ENCODE peak calls at places on chromosome 1, in nine cellular contexts. R is stimulated activated CD8-positive, alpha-beta memory T cell treated with anti-CD3 and anti-CD28 coated beads, Interleukin-4, amount 100 ng/mL, for 24 hours; N is AG08396; T is HAP-1; L is activated CD8-positive, alpha-beta memory T cell treated with anti-CD3 and anti-CD28 coated beads, Interleukin-2, amount 50 U/mL, for 4 hours; D is CD8-positive, alpha-beta memory T cell; K is sigmoid colon; Q is trophoblast cell; C is glomerular endothelial cell. E is an unnamed sample.

GRCh38 chr1:226653311-226653921 is 85.7 kb downstream of the ITPKB start:
- DNase-seq in T (no peak), C (no peak), K (no peak), Q (no peak), R (no peak), D (peak), L (peak), N (no peak), E (peak)

GRCh38 chr1:162422662-162423375 is 10.9 kb upstream of the SH2D1B start:
- DNase-seq in K (no peak), D (no peak), N (no peak), C (no peak), L (no peak), R (no peak), T (no peak), Q (no peak), E (no peak)

GRCh38 chr1:172826096-172826741 is 167.3 kb downstream of the FASLG start:
- DNase-seq in D (no peak), Q (peak), R (no peak), T (peak), L (no peak), C (peak), N (peak), K (peak), E (no peak)

GRCh38 chr1:68600049-68600661 is 103.3 kb upstream of the DEPDC1 start:
- DNase-seq in R (no peak), D (no peak), K (no peak), Q (no peak), C (no peak), T (peak), L (no peak), N (no peak), E (no peak)

GRCh38 chr1:115807723-115808122 is 33.2 kb downstream of the NHLH2 start:
- DNase-seq in T (peak), N (peak), Q (peak), R (no peak), C (peak), D (peak), K (no peak), L (no peak), E (no peak)

GRCh38 chr1:229436178-229436577 is 2.3 kb upstream of the ACTA1 start:
- DNase-seq in L (no peak), Q (no peak), K (no peak), D (no peak), C (no peak), R (no peak), N (no peak), T (no peak), E (no peak)

GRCh38 chr1:175933801-175934200 is 190.4 kb upstream of the TNR start:
- DNase-seq in T (no peak), Q (no peak), L (no peak), D (no peak), K (no peak), N (no peak), R (no peak), C (no peak), E (no peak)

GRCh38 chr1:226953175-226953800 is 13.2 kb downstream of the COQ8A start:
- DNase-seq in Q (no peak), C (no peak), N (peak), K (no peak), T (no peak), L (no peak), R (no peak), D (no peak), E (no peak)